ENCODE peak calls at places on chromosomes 4 and X, in five cellular contexts. One of them, this sample, is unnamed.

GRCh38 chr4:172758586-172759340 is 409.8 kb upstream of the GALNT7 start:
- DNase-seq in suprapubic skin: no peak
- DNase-seq in gastrocnemius medialis: no peak
- DNase-seq in NB4: peak
- DNase-seq in heart left ventricle: no peak
- DNase-seq in this sample: no peak

GRCh38 chrX:68355629-68355920 is 77.7 kb downstream of the OPHN1 start:
- DNase-seq in NB4: no peak
- DNase-seq in gastrocnemius medialis: no peak
- DNase-seq in suprapubic skin: no peak
- DNase-seq in heart left ventricle: no peak
- DNase-seq in this sample: no peak

GRCh38 chr4:55346851-55347255 is 811 bp downstream of the SRD5A3 start:
- DNase-seq in gastrocnemius medialis: no peak
- DNase-seq in heart left ventricle: no peak
- DNase-seq in suprapubic skin: no peak
- DNase-seq in NB4: no peak
- DNase-seq in this sample: no peak

GRCh38 chr4:104286867-104287266 is 207.8 kb downstream of the CXXC4 start:
- DNase-seq in gastrocnemius medialis: no peak
- DNase-seq in suprapubic skin: no peak
- DNase-seq in heart left ventricle: no peak
- DNase-seq in NB4: no peak
- DNase-seq in this sample: no peak

GRCh38 chr4:48491514-48492176 is 1.6 kb downstream of the ZAR1 start:
- DNase-seq in NB4: no peak
- DNase-seq in heart left ventricle: no peak
- DNase-seq in gastrocnemius medialis: no peak
- DNase-seq in suprapubic skin: no peak
- DNase-seq in this sample: no peak

GRCh38 chr4:8077181-8078108 is 81.2 kb downstream of the ABLIM2 start:
- DNase-seq in gastrocnemius medialis: no peak
- DNase-seq in heart left ventricle: peak
- DNase-seq in NB4: peak
- DNase-seq in suprapubic skin: no peak
- DNase-seq in this sample: no peak

GRCh38 chr4:109754093-109754857 is 24.4 kb upstream of the PLA2G12A start:
- DNase-seq in NB4: no peak
- DNase-seq in gastrocnemius medialis: no peak
- DNase-seq in suprapubic skin: no peak
- DNase-seq in heart left ventricle: no peak
- DNase-seq in this sample: no peak

GRCh38 chrX:11135483-11136185 is 24.5 kb downstream of the HCCS start:
- DNase-seq in suprapubic skin: no peak
- DNase-seq in NB4: no peak
- DNase-seq in heart left ventricle: no peak
- DNase-seq in gastrocnemius medialis: no peak
- DNase-seq in this sample: no peak

GRCh38 chrX:274904-275475 is 6.2 kb upstream of the PLCXD1 start:
- DNase-seq in NB4: peak
- DNase-seq in suprapubic skin: no peak
- DNase-seq in heart left ventricle: peak
- DNase-seq in gastrocnemius medialis: no peak
- DNase-seq in this sample: no peak

GRCh38 chrX:151396827-151397740 is at the start of gene VMA21:
- DNase-seq in heart left ventricle: peak
- DNase-seq in suprapubic skin: peak
- DNase-seq in gastrocnemius medialis: peak
- DNase-seq in NB4: peak
- DNase-seq in this sample: peak
- TF ChIP-seq POLR2A in heart left ventricle: no peak
- TF ChIP-seq POLR2A in suprapubic skin: no peak
- TF ChIP-seq POLR2A in gastrocnemius medialis: peak
- TF ChIP-seq POLR2A in NB4: peak
- TF ChIP-seq POLR2A in this sample: no peak

GRCh38 chrX:153925387-153925738 is 701 bp downstream of the ARHGAP4 start:
- DNase-seq in gastrocnemius medialis: no peak
- DNase-seq in NB4: no peak
- DNase-seq in heart left ventricle: no peak
- DNase-seq in suprapubic skin: no peak
- DNase-seq in this sample: no peak

GRCh38 chrX:153922286-153922573 is 3.8 kb downstream of the ARHGAP4 start:
- DNase-seq in suprapubic skin: peak
- DNase-seq in NB4: no peak
- DNase-seq in heart left ventricle: no peak
- DNase-seq in gastrocnemius medialis: no peak
- DNase-seq in this sample: no peak

GRCh38 chrX:153925739-153926593 is at the start of gene ARHGAP4:
- DNase-seq in gastrocnemius medialis: no peak
- DNase-seq in heart left ventricle: no peak
- DNase-seq in NB4: no peak
- DNase-seq in suprapubic skin: no peak
- DNase-seq in this sample: no peak

GRCh38 chrX:153922932-153923857 is 2.9 kb downstream of the ARHGAP4 start:
- DNase-seq in heart left ventricle: peak
- DNase-seq in gastrocnemius medialis: peak
- DNase-seq in NB4: no peak
- DNase-seq in suprapubic skin: peak
- DNase-seq in this sample: no peak

GRCh38 chrX:153924149-153924861 is 1.8 kb downstream of the ARHGAP4 start:
- DNase-seq in NB4: peak
- DNase-seq in gastrocnemius medialis: no peak
- DNase-seq in suprapubic skin: peak
- DNase-seq in heart left ventricle: no peak
- DNase-seq in this sample: no peak
- TF ChIP-seq CTCF in NB4: peak
- TF ChIP-seq CTCF in gastrocnemius medialis: no peak
- TF ChIP-seq CTCF in suprapubic skin: no peak
- TF ChIP-seq CTCF in heart left ventricle: peak
- TF ChIP-seq CTCF in this sample: peak

DNA sequence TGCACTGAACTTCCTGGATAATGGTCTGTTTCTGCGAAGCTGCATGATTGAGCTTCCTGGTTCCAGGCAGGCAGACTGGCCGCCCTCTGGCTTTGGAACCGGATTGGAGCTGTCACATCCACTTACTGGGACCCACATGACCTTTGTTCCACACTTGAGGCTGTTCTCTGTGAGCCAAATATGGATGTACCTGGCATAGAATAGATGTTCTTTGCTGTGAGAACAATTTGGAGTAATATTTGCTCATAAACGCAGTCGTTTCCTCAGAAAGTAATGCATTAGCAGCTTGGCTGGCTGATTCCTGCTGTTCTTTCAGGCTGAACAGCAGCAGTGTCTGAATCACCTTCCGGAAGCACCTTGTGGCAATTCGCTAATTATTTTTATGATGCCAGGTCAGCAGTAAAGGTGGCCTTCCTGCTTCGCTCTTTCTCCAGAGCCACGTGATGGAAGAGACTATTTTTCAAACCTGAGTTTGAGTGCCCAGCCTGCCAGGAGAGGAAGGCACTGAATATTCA is 78.1 kb upstream of the BOD1L1 start:
- DNase-seq in heart left ventricle: peak
- DNase-seq in NB4: no peak
- DNase-seq in gastrocnemius medialis: no peak
- DNase-seq in suprapubic skin: peak
- DNase-seq in this sample: peak
- TF ChIP-seq POLR2A in heart left ventricle: no peak
- TF ChIP-seq POLR2A in NB4: no peak
- TF ChIP-seq POLR2A in gastrocnemius medialis: no peak
- TF ChIP-seq POLR2A in suprapubic skin: no peak
- TF ChIP-seq POLR2A in this sample: no peak

DNA sequence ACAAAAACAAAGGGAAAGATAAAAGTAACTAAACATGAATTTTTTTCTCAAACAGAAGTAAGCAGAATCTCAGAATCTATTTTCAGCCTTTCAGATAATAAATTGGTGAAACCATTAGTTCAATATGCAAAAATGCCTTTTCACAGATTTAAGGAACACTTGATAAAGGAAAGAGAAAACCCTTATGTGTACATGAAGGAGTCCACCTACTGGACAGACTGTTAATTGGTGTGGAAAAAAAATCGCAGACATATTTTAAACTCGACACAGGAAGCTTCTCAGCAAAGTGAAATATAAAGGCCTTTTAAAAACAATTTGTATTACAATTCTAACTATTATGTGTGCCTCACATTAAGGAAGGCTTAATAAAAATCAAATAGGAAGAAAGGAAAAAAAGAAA is 22.3 kb downstream of the COX7B2 start:
- DNase-seq in NB4: peak
- DNase-seq in heart left ventricle: no peak
- DNase-seq in gastrocnemius medialis: no peak
- DNase-seq in suprapubic skin: no peak
- DNase-seq in this sample: no peak
- TF ChIP-seq CTCF in NB4: peak
- TF ChIP-seq CTCF in heart left ventricle: peak
- TF ChIP-seq CTCF in gastrocnemius medialis: no peak
- TF ChIP-seq CTCF in suprapubic skin: no peak
- TF ChIP-seq CTCF in this sample: peak

GRCh38 chrX:52034211-52034610 is 34.8 kb downstream of the MAGED4B start:
- DNase-seq in gastrocnemius medialis: no peak
- DNase-seq in suprapubic skin: no peak
- DNase-seq in NB4: no peak
- DNase-seq in heart left ventricle: no peak
- DNase-seq in this sample: no peak

DNA sequence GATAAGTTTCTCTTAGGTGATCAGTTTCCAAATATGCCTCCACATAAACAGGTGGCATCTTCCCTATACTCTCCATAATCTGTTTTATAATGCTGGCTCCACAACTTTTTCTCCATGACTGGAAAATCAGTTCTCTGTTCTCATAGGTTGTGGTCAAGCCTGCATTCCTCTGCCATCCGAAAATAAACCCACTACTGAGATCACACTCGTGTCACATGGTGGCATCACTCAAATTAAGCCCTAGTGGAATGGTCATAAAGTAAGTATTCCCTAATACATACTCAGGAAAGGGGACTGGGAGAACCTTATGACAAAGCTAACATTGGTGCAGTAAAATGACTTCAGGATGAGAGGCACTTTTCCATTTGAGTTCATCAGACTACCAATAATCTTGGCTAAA is 37.6 kb downstream of the MAGED4B start:
- DNase-seq in heart left ventricle: no peak
- DNase-seq in NB4: no peak
- DNase-seq in gastrocnemius medialis: no peak
- DNase-seq in suprapubic skin: no peak
- DNase-seq in this sample: no peak
- TF ChIP-seq POLR2A in heart left ventricle: no peak
- TF ChIP-seq POLR2A in NB4: no peak
- TF ChIP-seq POLR2A in gastrocnemius medialis: no peak
- TF ChIP-seq POLR2A in suprapubic skin: no peak
- TF ChIP-seq POLR2A in this sample: no peak

This sample was measured in esophagus squamous epithelium.